ENCODE peak calls at places on chromosomes 2 and 18, in six cellular contexts. E is body of pancreas; V is NCI-H1092 treated with DMSO at 0.1 percent for 48 hours; W is activated CD4-positive, alpha-beta T cell treated with anti-CD3 and anti-CD28 coated beads, Interleukin-2, amount 50 U/mL, for 1 hour; M is left ventricle myocardium superior; S is left cardiac atrium. J is an unnamed sample.

GRCh38 chr2:207632575-207633492 is 7.6 kb upstream of the METTL21A start:
- DNase-seq in E (no peak), V (no peak), W (no peak), M (no peak), S (no peak), J (no peak)

GRCh38 chr18:23523429-23524212 is 20.3 kb downstream of the RMC1 start:
- DNase-seq in E (no peak), V (no peak), W (no peak), M (no peak), S (no peak), J (no peak)

GRCh38 chr2:37894047-37894446 is 31.0 kb upstream of the RMDN2 start:
- DNase-seq in E (no peak), V (no peak), W (no peak), M (no peak), S (no peak), J (no peak)

GRCh38 chr2:47274054-47274779 is 119.1 kb upstream of the STPG4 start:
- DNase-seq in E (no peak), V (no peak), W (no peak), M (no peak), S (no peak), J (no peak)

GRCh38 chr2:68177541-68177940 is 19.9 kb downstream of the PNO1 start:
- DNase-seq in E (no peak), V (no peak), W (no peak), M (no peak), S (no peak), J (no peak)

GRCh38 chr18:63161032-63161727 is 158.4 kb downstream of the BCL2 start:
- DNase-seq in E (no peak), V (no peak), W (peak), M (no peak), S (no peak), J (no peak)

GRCh38 chr18:23969664-23970063 is 44.9 kb upstream of the TTC39C start:
- DNase-seq in E (no peak), V (no peak), W (no peak), M (no peak), S (no peak), J (no peak)

GRCh38 chr2:228048838-228049490 is 132.5 kb downstream of the SPHKAP start:
- DNase-seq in E (peak), V (peak), W (no peak), M (no peak), S (peak), J (peak)

GRCh38 chr2:73904952-73905351 is 12.1 kb downstream of the ACTG2 start:
- DNase-seq in E (no peak), V (no peak), W (no peak), M (no peak), S (no peak), J (no peak)

GRCh38 chr18:23512641-23513040 is 9.3 kb downstream of the RMC1 start:
- DNase-seq in E (no peak), V (no peak), W (no peak), M (no peak), S (no peak), J (no peak)

GRCh38 chr2:230472619-230473018 is 56.6 kb downstream of the SP100 start:
- DNase-seq in E (no peak), V (no peak), W (no peak), M (no peak), S (no peak), J (no peak)

GRCh38 chr2:101820519-101820918 is 123.0 kb downstream of the MAP4K4 start:
- DNase-seq in E (no peak), V (no peak), W (no peak), M (no peak), S (no peak), J (no peak)

GRCh38 chr18:30970201-30970816 is 72.2 kb downstream of the DSC3 start:
- DNase-seq in E (no peak), V (peak), W (no peak), M (no peak), S (no peak), J (no peak)

GRCh38 chr2:152167070-152167469 is 8.5 kb downstream of the STAM2 start:
- DNase-seq in E (no peak), V (no peak), W (no peak), M (no peak), S (no peak), J (no peak)

GRCh38 chr2:212842544-212843185 is 304.1 kb upstream of the ERBB4 start:
- DNase-seq in E (no peak), V (no peak), W (no peak), M (no peak), S (no peak), J (no peak)

GRCh38 chr2:9990735-9991134 is 39.2 kb downstream of the GRHL1 start:
- DNase-seq in E (no peak), V (no peak), W (no peak), M (peak), S (peak), J (peak)

GRCh38 chr2:105515581-105516415 is 116.9 kb upstream of the FHL2 start:
- DNase-seq in E (peak), V (peak), W (no peak), M (peak), S (peak), J (peak)

GRCh38 chr2:85254540-85255261 is 73.1 kb downstream of the TGOLN2 start:
- DNase-seq in E (no peak), V (no peak), W (no peak), M (no peak), S (no peak), J (no peak)

GRCh38 chr18:79789091-79789891 is 8.4 kb upstream of the KCNG2 start:
- DNase-seq in E (no peak), V (no peak), W (no peak), M (no peak), S (no peak), J (no peak)

GRCh38 chr2:200314976-200315567 is 8.6 kb downstream of the SPATS2L start:
- DNase-seq in E (no peak), V (no peak), W (no peak), M (no peak), S (no peak), J (no peak)

GRCh38 chr2:96869824-96870630 is at the start of gene SEMA4C:
- DNase-seq in E (peak), V (peak), W (peak), M (peak), S (peak), J (peak)

GRCh38 chr18:3061581-3062416 is 48.9 kb upstream of the LPIN2 start:
- DNase-seq in E (no peak), V (no peak), W (peak), M (no peak), S (no peak), J (peak)

GRCh38 chr2:119431976-119432881 is 575 bp downstream of the TMEM37 start:
- DNase-seq in E (peak), V (no peak), W (no peak), M (peak), S (peak), J (peak)

GRCh38 chr2:57760448-57760847 is 286.2 kb upstream of the VRK2 start:
- DNase-seq in E (no peak), V (peak), W (no peak), M (no peak), S (no peak), J (no peak)

GRCh38 chr2:20103514-20103913 is 52.1 kb upstream of the LAPTM4A start:
- DNase-seq in E (no peak), V (no peak), W (no peak), M (no peak), S (no peak), J (no peak)

GRCh38 chr2:168118733-168119518 is 128.5 kb downstream of the STK39 start:
- DNase-seq in E (peak), V (peak), W (no peak), M (no peak), S (no peak), J (peak)

GRCh38 chr2:197285361-197285760 is 25.2 kb downstream of the ANKRD44 start:
- DNase-seq in E (no peak), V (no peak), W (no peak), M (no peak), S (no peak), J (no peak)

GRCh38 chr2:116980354-116980753 is 834.1 kb upstream of the DDX18 start:
- DNase-seq in E (no peak), V (no peak), W (no peak), M (no peak), S (no peak), J (no peak)

GRCh38 chr2:227774011-227774624 is 28.4 kb downstream of the SCYGR8 start:
- DNase-seq in E (no peak), V (no peak), W (no peak), M (no peak), S (no peak), J (no peak)

GRCh38 chr18:49566217-49566616 is 4.4 kb downstream of the LIPG start:
- DNase-seq in E (no peak), V (no peak), W (no peak), M (no peak), S (no peak), J (no peak)

GRCh38 chr2:14552818-14553217 is 79.7 kb upstream of the LRATD1 start:
- DNase-seq in E (no peak), V (no peak), W (no peak), M (no peak), S (no peak), J (no peak)

GRCh38 chr18:57446322-57446721 is 11.1 kb downstream of the ONECUT2 start:
- DNase-seq in E (no peak), V (peak), W (no peak), M (no peak), S (no peak), J (no peak)

GRCh38 chr18:47975105-47975504 is 44.6 kb upstream of the SMAD2 start:
- DNase-seq in E (no peak), V (no peak), W (no peak), M (no peak), S (no peak), J (no peak)

J was measured in heart left ventricle.